ENCODE peak calls at places on chromosomes 16 and 17, in nine cellular contexts. U is HCT116, K is A549, H is GM12878, Z is K562, Y is GM23338, L is Panc1, M is HL-60, N is HepG2. J is an unnamed sample.

GRCh38 chr16:1731073-1731472 is 25.1 kb downstream of the MAPK8IP3 start:
- DNase-seq in U (no peak), K (no peak), H (no peak), Z (no peak), Y (no peak), L (no peak), M (no peak), N (no peak), J (no peak)

GRCh38 chr16:3065069-3065741 is at the start of gene IL32:
- DNase-seq in U (no peak), K (peak; percentile 66), H (no peak), Z (no peak), Y (no peak), L (no peak), M (no peak), N (peak; percentile 87), J (no peak)

GRCh38 chr16:85770741-85771140 is 19.8 kb upstream of the C16orf74 start:
- DNase-seq in U (no peak), K (no peak), H (no peak), Z (no peak), Y (no peak), L (no peak), M (no peak), N (no peak), J (no peak)

GRCh38 chr16:13331918-13332317 is 430.5 kb downstream of the SHISA9 start:
- DNase-seq in U (no peak), K (no peak), H (no peak), Z (no peak), Y (no peak), L (no peak), M (no peak), N (no peak), J (no peak)

GRCh38 chr16:9438991-9439390 is 347.5 kb downstream of the HAPSTR1 start:
- DNase-seq in U (no peak), K (no peak), H (no peak), Z (no peak), Y (no peak), L (no peak), M (no peak), N (no peak), J (no peak)

GRCh38 chr17:16568541-16569357 is at the start of gene ZNF287:
- DNase-seq in U (no peak), K (peak; percentile 90), H (peak; percentile 54), Z (peak; percentile 81), Y (peak; percentile 98), L (peak; percentile 48), M (peak; percentile 21), N (no peak), J (peak; percentile 98)

GRCh38 chr17:1577186-1577585 is 14.6 kb upstream of the PITPNA start:
- DNase-seq in U (no peak), K (peak; percentile 49), H (no peak), Z (no peak), Y (peak; percentile 58), L (no peak), M (peak; percentile 84), N (peak; percentile 57), J (no peak)

GRCh38 chr17:10162034-10162433 is 36.4 kb downstream of the GAS7 start:
- DNase-seq in U (no peak), K (no peak), H (no peak), Z (no peak), Y (no peak), L (no peak), M (no peak), N (no peak), J (no peak)

GRCh38 chr17:73533127-73533526 is 111.1 kb downstream of the SDK2 start:
- DNase-seq in U (no peak), K (no peak), H (no peak), Z (no peak), Y (no peak), L (no peak), M (no peak), N (no peak), J (peak; percentile 63)

GRCh38 chr16:11596572-11597226 is 10.0 kb upstream of the LITAF start:
- DNase-seq in U (no peak), K (no peak), H (no peak), Z (no peak), Y (peak; percentile 60), L (no peak), M (peak; percentile 84), N (no peak), J (no peak)

GRCh38 chr16:31869511-31870201 is 4.0 kb upstream of the ZNF267 start:
- DNase-seq in U (no peak), K (no peak), H (peak; percentile 63), Z (no peak), Y (peak; percentile 17), L (peak; percentile 62), M (peak; percentile 96), N (no peak), J (no peak)

GRCh38 chr17:75105269-75106080 is 4.3 kb upstream of the ARMC7 start:
- DNase-seq in U (no peak), K (peak; percentile 84), H (no peak), Z (peak; percentile 66), Y (peak; percentile 85), L (no peak), M (no peak), N (peak; percentile 55), J (peak; percentile 91)

GRCh38 chr16:47258874-47259461 is 115.2 kb upstream of the NETO2 start:
- DNase-seq in U (peak; percentile 18), K (peak; percentile 52), H (peak; percentile 5), Z (peak; percentile 55), Y (peak; percentile 71), L (peak; percentile 15), M (peak; percentile 3), N (peak; percentile 38), J (peak; percentile 42)

GRCh38 chr16:53518550-53519416 is 15.8 kb upstream of the AKTIP start:
- DNase-seq in U (no peak), K (no peak), H (peak; percentile 97), Z (no peak), Y (no peak), L (no peak), M (no peak), N (no peak), J (no peak)

DNA sequence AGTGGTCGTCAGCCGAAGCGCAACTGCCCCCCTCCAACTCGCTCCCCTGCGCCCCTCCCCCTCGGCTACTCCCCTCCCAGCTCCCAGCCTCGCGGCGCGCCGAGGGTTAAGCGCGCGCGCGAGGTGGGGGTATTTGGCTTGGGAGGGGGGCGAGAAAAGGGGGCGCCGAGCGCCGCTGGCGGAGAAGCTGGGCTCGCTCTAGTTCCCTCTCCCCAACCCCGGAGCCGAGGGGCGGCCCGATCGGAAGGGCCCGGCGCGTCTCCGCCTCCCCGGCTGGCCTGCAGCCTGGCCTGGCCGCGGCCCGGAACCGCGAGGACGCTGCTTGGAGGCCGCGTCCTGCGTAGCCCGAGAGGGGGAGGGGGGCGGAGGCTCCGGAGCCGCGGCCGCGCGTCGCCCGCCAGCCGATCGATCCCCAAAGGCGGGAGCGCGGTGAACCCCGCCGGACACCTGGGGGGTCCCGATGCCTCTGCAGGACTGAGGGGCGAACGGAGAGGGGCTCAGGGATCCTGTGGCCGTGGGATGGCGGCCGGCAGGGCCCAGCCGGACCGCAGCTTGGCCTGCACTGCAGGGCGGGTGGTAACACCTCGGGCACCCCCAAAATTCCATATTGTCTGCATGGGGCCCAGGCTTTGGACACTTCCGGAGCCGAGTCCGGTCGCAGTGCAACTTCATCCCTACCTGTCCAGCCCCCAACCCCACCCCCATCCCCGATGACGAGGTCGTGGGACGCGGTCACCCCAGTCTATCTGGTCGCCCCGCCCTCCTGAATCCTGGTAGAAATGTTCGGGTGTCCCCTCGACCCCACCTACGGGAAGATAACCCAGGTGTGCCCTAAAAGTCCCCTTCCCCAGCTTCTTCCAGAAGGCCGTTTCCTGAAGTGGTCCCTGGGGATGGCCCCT is 4.9 kb upstream of the CBX4 start:
- DNase-seq in U (no peak), K (peak; percentile 75), H (no peak), Z (no peak), Y (peak; percentile 78), L (no peak), M (no peak), N (no peak), J (peak; percentile 94)
- TF ChIP-seq REST in U (no peak), K (no peak), H (no peak), Z (no peak), Y (no peak), L (no peak), M (no peak), N (no peak), J (peak; percentile 25)

DNA sequence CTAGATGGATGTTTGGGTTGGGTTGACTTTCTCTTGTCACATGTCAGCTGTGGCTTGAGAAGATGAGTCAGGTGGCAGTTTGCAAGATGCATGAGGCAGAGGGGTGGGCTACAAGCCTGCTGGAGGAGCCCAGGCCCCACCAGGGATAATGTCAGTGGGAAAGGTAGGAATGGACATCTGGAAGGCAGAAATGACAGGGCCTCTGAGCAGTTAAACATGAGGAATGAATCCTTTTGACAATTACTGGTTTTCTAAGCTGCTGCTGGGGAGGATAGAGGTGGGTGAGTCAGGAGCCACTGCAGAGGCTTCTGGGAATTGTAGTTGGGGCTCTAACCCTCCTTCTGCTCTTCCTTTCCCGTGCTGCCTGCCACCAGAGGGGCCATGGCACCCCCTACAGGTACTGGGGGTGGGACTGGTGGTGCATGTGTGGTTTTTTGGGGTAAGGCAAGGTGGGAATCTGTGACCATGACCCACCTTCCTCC is 15.7 kb downstream of the SLC52A1 start:
- DNase-seq in U (no peak), K (no peak), H (no peak), Z (peak; percentile 22), Y (peak; percentile 42), L (no peak), M (no peak), N (no peak), J (peak; percentile 54)
- TF ChIP-seq REST in U (no peak), K (no peak), H (no peak), Z (no peak), Y (no peak), L (no peak), M (no peak), N (no peak), J (no peak)

GRCh38 chr16:79632289-79632688 is 31.8 kb upstream of the MAF start:
- DNase-seq in U (no peak), K (peak; percentile 19), H (no peak), Z (no peak), Y (no peak), L (no peak), M (no peak), N (no peak), J (no peak)
- TF ChIP-seq REST in U (no peak), K (no peak), H (no peak), Z (no peak), Y (no peak), L (no peak), M (no peak), N (no peak), J (no peak)

GRCh38 chr17:82668631-82669099 is 20.4 kb upstream of the WDR45B start:
- DNase-seq in U (peak; percentile 43), K (peak; percentile 83), H (no peak), Z (peak; percentile 59), Y (peak; percentile 92), L (no peak), M (peak; percentile 57), N (peak; percentile 78), J (peak; percentile 84)

GRCh38 chr17:82668024-82668630 is 19.9 kb upstream of the WDR45B start:
- DNase-seq in U (no peak), K (no peak), H (no peak), Z (no peak), Y (no peak), L (no peak), M (no peak), N (no peak), J (no peak)

GRCh38 chr17:82667668-82668000 is 19.4 kb upstream of the WDR45B start:
- DNase-seq in U (no peak), K (no peak), H (no peak), Z (no peak), Y (no peak), L (no peak), M (no peak), N (no peak), J (no peak)

GRCh38 chr17:82670661-82671060 is 22.4 kb upstream of the WDR45B start:
- DNase-seq in U (no peak), K (no peak), H (no peak), Z (no peak), Y (no peak), L (no peak), M (no peak), N (no peak), J (no peak)

GRCh38 chr17:82671071-82671470 is 22.8 kb upstream of the WDR45B start:
- DNase-seq in U (no peak), K (no peak), H (no peak), Z (no peak), Y (no peak), L (no peak), M (no peak), N (no peak), J (no peak)
- TF ChIP-seq REST in U (no peak), K (no peak), H (no peak), Z (no peak), Y (no peak), L (no peak), M (no peak), N (no peak), J (no peak)